ENCODE peak calls at places on chromosomes 13 and 19, in nine cellular contexts. One of them, this sample, is unnamed.

GRCh38 chr19:58516246-58516836 is 3.3 kb downstream of the ZBTB45 start:
- DNase-seq in thoracic aorta: no peak
- DNase-seq in heart right ventricle: no peak
- DNase-seq in stomach: no peak
- DNase-seq in WERI-Rb-1: no peak
- DNase-seq in AG04450: no peak
- DNase-seq in Karpas-422: peak; percentile 39
- DNase-seq in OCI-LY7: no peak
- DNase-seq in dorsolateral prefrontal cortex: no peak
- DNase-seq in this sample: no peak

GRCh38 chr13:42101821-42102580 is 53.6 kb downstream of the DGKH start:
- DNase-seq in OCI-LY7: no peak
- DNase-seq in WERI-Rb-1: no peak
- DNase-seq in dorsolateral prefrontal cortex: no peak
- DNase-seq in thoracic aorta: no peak
- DNase-seq in Karpas-422: no peak
- DNase-seq in heart right ventricle: peak; percentile 24
- DNase-seq in stomach: no peak
- DNase-seq in AG04450: no peak
- DNase-seq in this sample: no peak

GRCh38 chr13:102651892-102652291 is 43.0 kb downstream of the METTL21C start:
- DNase-seq in heart right ventricle: no peak
- DNase-seq in dorsolateral prefrontal cortex: no peak
- DNase-seq in stomach: no peak
- DNase-seq in WERI-Rb-1: peak; percentile 77
- DNase-seq in thoracic aorta: no peak
- DNase-seq in AG04450: no peak
- DNase-seq in OCI-LY7: no peak
- DNase-seq in Karpas-422: no peak
- DNase-seq in this sample: no peak

GRCh38 chr19:39009001-39009400 is 23.3 kb downstream of the FBXO27 start:
- DNase-seq in thoracic aorta: no peak
- DNase-seq in AG04450: no peak
- DNase-seq in stomach: no peak
- DNase-seq in OCI-LY7: no peak
- DNase-seq in dorsolateral prefrontal cortex: no peak
- DNase-seq in heart right ventricle: no peak
- DNase-seq in Karpas-422: no peak
- DNase-seq in WERI-Rb-1: no peak
- DNase-seq in this sample: no peak

GRCh38 chr19:49664171-49665070 is 1.2 kb downstream of the IRF3 start:
- DNase-seq in heart right ventricle: peak; percentile 91
- DNase-seq in OCI-LY7: peak; percentile 80
- DNase-seq in Karpas-422: peak; percentile 95
- DNase-seq in dorsolateral prefrontal cortex: peak; percentile 92
- DNase-seq in thoracic aorta: peak; percentile 53
- DNase-seq in WERI-Rb-1: peak; percentile 94
- DNase-seq in stomach: peak; percentile 93
- DNase-seq in AG04450: no peak
- DNase-seq in this sample: no peak

GRCh38 chr13:99484405-99484981 is 16.8 kb upstream of the TM9SF2 start:
- DNase-seq in Karpas-422: no peak
- DNase-seq in stomach: no peak
- DNase-seq in OCI-LY7: no peak
- DNase-seq in dorsolateral prefrontal cortex: no peak
- DNase-seq in heart right ventricle: no peak
- DNase-seq in AG04450: peak; percentile 58
- DNase-seq in thoracic aorta: no peak
- DNase-seq in WERI-Rb-1: no peak
- DNase-seq in this sample: no peak

GRCh38 chr19:16801599-16801998 is 27.6 kb upstream of the SIN3B start:
- DNase-seq in Karpas-422: no peak
- DNase-seq in stomach: no peak
- DNase-seq in thoracic aorta: no peak
- DNase-seq in OCI-LY7: peak; percentile 33
- DNase-seq in heart right ventricle: no peak
- DNase-seq in WERI-Rb-1: no peak
- DNase-seq in AG04450: no peak
- DNase-seq in dorsolateral prefrontal cortex: no peak
- DNase-seq in this sample: no peak

GRCh38 chr19:35958660-35959039 is 22.5 kb downstream of the LRFN3 start:
- DNase-seq in stomach: no peak
- DNase-seq in WERI-Rb-1: no peak
- DNase-seq in heart right ventricle: no peak
- DNase-seq in dorsolateral prefrontal cortex: no peak
- DNase-seq in Karpas-422: no peak
- DNase-seq in AG04450: no peak
- DNase-seq in OCI-LY7: no peak
- DNase-seq in thoracic aorta: no peak
- DNase-seq in this sample: no peak

GRCh38 chr13:109968876-109969577 is 182.6 kb upstream of the IRS2 start:
- DNase-seq in thoracic aorta: no peak
- DNase-seq in OCI-LY7: no peak
- DNase-seq in Karpas-422: no peak
- DNase-seq in stomach: no peak
- DNase-seq in AG04450: no peak
- DNase-seq in WERI-Rb-1: no peak
- DNase-seq in heart right ventricle: peak; percentile 58
- DNase-seq in dorsolateral prefrontal cortex: no peak
- DNase-seq in this sample: no peak

GRCh38 chr13:94988654-94989053 is 276.3 kb upstream of the SOX21 start:
- DNase-seq in OCI-LY7: no peak
- DNase-seq in WERI-Rb-1: no peak
- DNase-seq in AG04450: no peak
- DNase-seq in dorsolateral prefrontal cortex: no peak
- DNase-seq in Karpas-422: peak; percentile 66
- DNase-seq in heart right ventricle: no peak
- DNase-seq in stomach: no peak
- DNase-seq in thoracic aorta: no peak
- DNase-seq in this sample: no peak

GRCh38 chr13:106867249-106867648 is 299.3 kb upstream of the ARGLU1 start:
- DNase-seq in OCI-LY7: no peak
- DNase-seq in dorsolateral prefrontal cortex: no peak
- DNase-seq in thoracic aorta: no peak
- DNase-seq in Karpas-422: no peak
- DNase-seq in AG04450: no peak
- DNase-seq in stomach: peak; percentile 29
- DNase-seq in heart right ventricle: no peak
- DNase-seq in WERI-Rb-1: no peak
- DNase-seq in this sample: no peak

GRCh38 chr13:46675016-46675415 is 121.9 kb downstream of the ESD start:
- DNase-seq in Karpas-422: no peak
- DNase-seq in WERI-Rb-1: no peak
- DNase-seq in AG04450: no peak
- DNase-seq in thoracic aorta: no peak
- DNase-seq in stomach: no peak
- DNase-seq in dorsolateral prefrontal cortex: no peak
- DNase-seq in OCI-LY7: no peak
- DNase-seq in heart right ventricle: no peak
- DNase-seq in this sample: no peak

GRCh38 chr19:55451163-55451521 is 8.0 kb upstream of the SHISA7 start:
- DNase-seq in Karpas-422: no peak
- DNase-seq in thoracic aorta: no peak
- DNase-seq in dorsolateral prefrontal cortex: no peak
- DNase-seq in OCI-LY7: no peak
- DNase-seq in AG04450: no peak
- DNase-seq in stomach: no peak
- DNase-seq in WERI-Rb-1: no peak
- DNase-seq in heart right ventricle: no peak
- DNase-seq in this sample: no peak
- H3K27ac ChIP-seq in Karpas-422: no peak overlapping the region
- H3K27ac ChIP-seq in thoracic aorta: no peak overlapping the region
- H3K27ac ChIP-seq in dorsolateral prefrontal cortex: peak overlapping the region; percentile 91
- H3K27ac ChIP-seq in OCI-LY7: no peak overlapping the region
- H3K27ac ChIP-seq in AG04450: no peak overlapping the region
- H3K27ac ChIP-seq in stomach: no peak overlapping the region
- H3K27ac ChIP-seq in WERI-Rb-1: no peak overlapping the region
- H3K27ac ChIP-seq in heart right ventricle: no peak overlapping the region
- H3K27ac ChIP-seq in this sample: no peak overlapping the region

DNA sequence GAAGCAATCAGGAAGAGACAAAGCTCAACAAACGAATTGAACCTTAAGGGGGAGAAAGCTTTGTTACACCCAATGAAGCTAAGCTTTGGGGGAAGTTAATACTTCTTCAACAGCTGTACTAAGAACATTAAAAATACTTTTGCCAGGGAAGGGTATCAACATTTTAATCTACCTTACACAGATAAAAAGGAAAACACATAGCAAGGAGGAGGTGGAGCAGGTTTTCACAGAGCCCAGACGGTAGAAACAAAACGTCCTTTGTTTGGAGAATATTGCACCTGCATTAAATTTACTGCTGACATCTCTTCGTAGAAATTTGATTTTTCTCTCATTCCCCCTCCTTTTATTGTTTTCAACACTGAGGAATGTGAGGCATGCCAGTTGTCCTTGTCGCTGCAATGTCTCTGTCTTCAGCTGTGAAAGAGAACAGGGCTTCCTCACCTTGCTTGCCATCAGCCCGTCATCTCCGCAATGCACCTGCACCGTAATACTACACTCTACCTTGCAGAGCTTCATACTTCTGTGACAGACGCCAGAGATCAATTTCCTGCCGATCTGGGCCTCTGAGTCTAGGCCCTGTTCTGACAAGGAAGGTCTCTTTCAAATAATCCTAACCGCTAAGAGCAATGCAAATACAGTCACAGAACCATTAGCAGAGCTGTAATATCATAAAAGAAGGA is 270.8 kb downstream of the SPRY2 start:
- DNase-seq in dorsolateral prefrontal cortex: no peak
- DNase-seq in OCI-LY7: no peak
- DNase-seq in AG04450: no peak
- DNase-seq in stomach: no peak
- DNase-seq in WERI-Rb-1: no peak
- DNase-seq in thoracic aorta: no peak
- DNase-seq in Karpas-422: no peak
- DNase-seq in heart right ventricle: no peak
- DNase-seq in this sample: no peak
- H3K27ac ChIP-seq in dorsolateral prefrontal cortex: no peak overlapping the region
- H3K27ac ChIP-seq in OCI-LY7: no peak overlapping the region
- H3K27ac ChIP-seq in AG04450: no peak overlapping the region
- H3K27ac ChIP-seq in stomach: no peak overlapping the region
- H3K27ac ChIP-seq in WERI-Rb-1: no peak overlapping the region
- H3K27ac ChIP-seq in thoracic aorta: no peak overlapping the region
- H3K27ac ChIP-seq in Karpas-422: no peak overlapping the region
- H3K27ac ChIP-seq in heart right ventricle: no peak overlapping the region
- H3K27ac ChIP-seq in this sample: no peak overlapping the region

GRCh38 chr13:113933901-113934300 is 40.0 kb downstream of the C13orf46 start:
- DNase-seq in thoracic aorta: no peak
- DNase-seq in heart right ventricle: no peak
- DNase-seq in OCI-LY7: no peak
- DNase-seq in AG04450: no peak
- DNase-seq in WERI-Rb-1: no peak
- DNase-seq in stomach: no peak
- DNase-seq in dorsolateral prefrontal cortex: peak; percentile 6
- DNase-seq in Karpas-422: no peak
- DNase-seq in this sample: no peak

GRCh38 chr13:113935523-113935922 is 38.4 kb downstream of the C13orf46 start:
- DNase-seq in stomach: no peak
- DNase-seq in OCI-LY7: no peak
- DNase-seq in AG04450: no peak
- DNase-seq in dorsolateral prefrontal cortex: no peak
- DNase-seq in heart right ventricle: no peak
- DNase-seq in thoracic aorta: no peak
- DNase-seq in Karpas-422: no peak
- DNase-seq in WERI-Rb-1: no peak
- DNase-seq in this sample: no peak

GRCh38 chr13:113934576-113934975 is 39.3 kb downstream of the C13orf46 start:
- DNase-seq in thoracic aorta: no peak
- DNase-seq in stomach: no peak
- DNase-seq in Karpas-422: no peak
- DNase-seq in dorsolateral prefrontal cortex: peak; percentile 29
- DNase-seq in WERI-Rb-1: no peak
- DNase-seq in AG04450: no peak
- DNase-seq in heart right ventricle: no peak
- DNase-seq in OCI-LY7: no peak
- DNase-seq in this sample: no peak

GRCh38 chr13:113936166-113936565 is 37.7 kb downstream of the C13orf46 start:
- DNase-seq in heart right ventricle: no peak
- DNase-seq in OCI-LY7: no peak
- DNase-seq in AG04450: no peak
- DNase-seq in Karpas-422: no peak
- DNase-seq in stomach: no peak
- DNase-seq in thoracic aorta: no peak
- DNase-seq in WERI-Rb-1: no peak
- DNase-seq in dorsolateral prefrontal cortex: no peak
- DNase-seq in this sample: no peak

DNA sequence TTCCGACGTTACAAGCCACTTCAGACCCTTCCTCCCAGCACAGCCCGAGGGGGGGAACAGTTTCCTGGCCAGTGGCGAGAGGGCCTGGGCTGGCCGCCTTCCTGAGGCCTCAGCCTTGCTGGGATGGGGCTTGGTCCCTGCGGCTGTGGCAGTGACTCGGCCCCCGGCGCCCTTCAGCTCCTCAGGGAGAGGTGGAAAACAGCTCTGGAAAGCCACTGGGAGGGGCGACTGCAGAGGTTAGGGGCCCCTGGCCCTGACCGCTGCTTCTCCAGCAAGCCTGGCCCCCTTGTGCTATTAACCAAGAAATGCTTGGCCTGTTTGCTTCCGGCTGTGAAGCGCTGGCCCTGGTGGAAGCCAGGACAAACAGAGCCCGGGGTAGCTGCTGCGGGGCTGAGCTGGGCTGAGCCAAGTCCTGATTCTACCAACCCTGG is 38.8 kb downstream of the C13orf46 start:
- DNase-seq in thoracic aorta: no peak
- DNase-seq in heart right ventricle: no peak
- DNase-seq in stomach: no peak
- DNase-seq in AG04450: no peak
- DNase-seq in WERI-Rb-1: no peak
- DNase-seq in Karpas-422: no peak
- DNase-seq in OCI-LY7: no peak
- DNase-seq in dorsolateral prefrontal cortex: peak; percentile 24
- DNase-seq in this sample: no peak
- H3K27ac ChIP-seq in thoracic aorta: peak overlapping the region; percentile 90
- H3K27ac ChIP-seq in heart right ventricle: peak overlapping the region; percentile 75
- H3K27ac ChIP-seq in stomach: no peak overlapping the region
- H3K27ac ChIP-seq in AG04450: no peak overlapping the region
- H3K27ac ChIP-seq in WERI-Rb-1: no peak overlapping the region
- H3K27ac ChIP-seq in Karpas-422: no peak overlapping the region
- H3K27ac ChIP-seq in OCI-LY7: no peak overlapping the region
- H3K27ac ChIP-seq in dorsolateral prefrontal cortex: no peak overlapping the region
- H3K27ac ChIP-seq in this sample: peak overlapping the region; percentile 79

DNA sequence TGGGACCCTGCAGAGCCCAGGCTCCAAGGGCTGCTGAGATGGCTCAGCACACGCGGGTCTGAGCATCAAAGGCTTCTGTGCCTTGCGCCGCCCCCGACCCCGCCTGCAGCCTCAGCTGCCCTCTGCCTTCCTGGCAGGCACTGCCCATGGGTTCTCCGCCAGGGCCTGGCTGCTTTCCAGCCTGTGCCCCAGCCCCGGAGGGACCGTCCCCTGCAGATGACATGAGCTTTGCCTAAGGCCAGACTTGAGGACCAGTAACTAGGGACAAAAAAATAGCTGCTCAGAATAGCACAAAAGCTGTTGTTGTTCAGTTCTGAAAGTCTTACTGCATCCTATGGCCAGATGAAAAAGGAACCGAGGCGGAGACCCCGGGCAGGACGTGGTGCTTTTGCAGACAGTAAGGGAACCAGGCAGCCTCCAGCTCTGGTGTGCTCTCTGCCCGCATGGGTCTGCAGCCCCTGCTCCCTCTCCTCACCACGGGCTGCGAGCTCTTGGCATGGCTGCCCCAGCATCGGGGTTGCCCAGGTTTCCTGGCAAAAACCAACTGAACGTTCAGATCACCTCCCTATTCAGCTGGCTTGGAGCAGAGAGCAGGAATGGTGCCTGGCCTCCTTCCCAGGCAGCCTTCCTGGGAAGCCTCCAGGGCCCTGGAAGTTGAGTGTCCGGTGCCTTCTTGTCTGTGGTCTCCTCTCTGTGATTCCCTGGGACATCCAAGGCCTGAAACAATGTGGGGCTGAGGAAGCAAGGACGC is 12.5 kb upstream of the CFAP97D2 start:
- DNase-seq in WERI-Rb-1: no peak
- DNase-seq in heart right ventricle: peak; percentile 72
- DNase-seq in OCI-LY7: no peak
- DNase-seq in stomach: no peak
- DNase-seq in thoracic aorta: no peak
- DNase-seq in Karpas-422: no peak
- DNase-seq in dorsolateral prefrontal cortex: peak; percentile 79
- DNase-seq in AG04450: no peak
- DNase-seq in this sample: peak; percentile 79
- H3K27ac ChIP-seq in WERI-Rb-1: no peak overlapping the region
- H3K27ac ChIP-seq in heart right ventricle: peak overlapping the region; percentile 43
- H3K27ac ChIP-seq in OCI-LY7: no peak overlapping the region
- H3K27ac ChIP-seq in stomach: no peak overlapping the region
- H3K27ac ChIP-seq in thoracic aorta: peak overlapping the region; percentile 62
- H3K27ac ChIP-seq in Karpas-422: no peak overlapping the region
- H3K27ac ChIP-seq in dorsolateral prefrontal cortex: peak overlapping the region; percentile 85
- H3K27ac ChIP-seq in AG04450: no peak overlapping the region
- H3K27ac ChIP-seq in this sample: peak overlapping the region; percentile 76